ENCODE peak calls at places on chromosomes 3 and 15, in seven cellular contexts. One of them, this sample, is unnamed.
A peak's percentile ranks its signal among the peaks of the same experiment; 100 is the strongest.

GRCh38 chr15:78000089-78000926 is 77.2 kb downstream of the TBC1D2B start:
- DNase-seq in H4: peak; percentile 37
- DNase-seq in amniotic stem cell: no peak
- DNase-seq in progenitor cell of endocrine pancreas: peak; percentile 76
- DNase-seq in myocyte: peak; percentile 59
- DNase-seq in stimulated activated CD8-positive, alpha-beta memory T cell treated with anti-CD3 and anti-CD28 coated beads, Interleukin-4, amount 100 ng/mL, for 1 hour: peak; percentile 65
- DNase-seq in CD8-positive, alpha-beta memory T cell: peak; percentile 71
- DNase-seq in this sample: peak; percentile 38

GRCh38 chr3:8793242-8793641 is 23.8 kb upstream of the OXTR start:
- DNase-seq in H4: no peak
- DNase-seq in amniotic stem cell: no peak
- DNase-seq in progenitor cell of endocrine pancreas: no peak
- DNase-seq in myocyte: peak; percentile 56
- DNase-seq in stimulated activated CD8-positive, alpha-beta memory T cell treated with anti-CD3 and anti-CD28 coated beads, Interleukin-4, amount 100 ng/mL, for 1 hour: no peak
- DNase-seq in CD8-positive, alpha-beta memory T cell: no peak
- DNase-seq in this sample: no peak

GRCh38 chr3:179768080-179768479 is 115.2 kb downstream of the USP13 start:
- DNase-seq in H4: peak; percentile 34
- DNase-seq in amniotic stem cell: peak; percentile 33
- DNase-seq in progenitor cell of endocrine pancreas: peak; percentile 12
- DNase-seq in myocyte: peak; percentile 39
- DNase-seq in stimulated activated CD8-positive, alpha-beta memory T cell treated with anti-CD3 and anti-CD28 coated beads, Interleukin-4, amount 100 ng/mL, for 1 hour: no peak
- DNase-seq in CD8-positive, alpha-beta memory T cell: no peak
- DNase-seq in this sample: peak; percentile 76

GRCh38 chr3:10810376-10810775 is 5.7 kb upstream of the SLC6A11 start:
- DNase-seq in H4: no peak
- DNase-seq in amniotic stem cell: no peak
- DNase-seq in progenitor cell of endocrine pancreas: no peak
- DNase-seq in myocyte: no peak
- DNase-seq in stimulated activated CD8-positive, alpha-beta memory T cell treated with anti-CD3 and anti-CD28 coated beads, Interleukin-4, amount 100 ng/mL, for 1 hour: no peak
- DNase-seq in CD8-positive, alpha-beta memory T cell: no peak
- DNase-seq in this sample: no peak

GRCh38 chr3:144429719-144430121 is 458.1 kb downstream of the DIPK2A start:
- DNase-seq in H4: no peak
- DNase-seq in amniotic stem cell: no peak
- DNase-seq in progenitor cell of endocrine pancreas: no peak
- DNase-seq in myocyte: peak; percentile 15
- DNase-seq in stimulated activated CD8-positive, alpha-beta memory T cell treated with anti-CD3 and anti-CD28 coated beads, Interleukin-4, amount 100 ng/mL, for 1 hour: no peak
- DNase-seq in CD8-positive, alpha-beta memory T cell: no peak
- DNase-seq in this sample: no peak

GRCh38 chr3:109098245-109098644 is 19.7 kb downstream of the MORC1 start:
- DNase-seq in H4: peak; percentile 14
- DNase-seq in amniotic stem cell: no peak
- DNase-seq in progenitor cell of endocrine pancreas: no peak
- DNase-seq in myocyte: no peak
- DNase-seq in stimulated activated CD8-positive, alpha-beta memory T cell treated with anti-CD3 and anti-CD28 coated beads, Interleukin-4, amount 100 ng/mL, for 1 hour: no peak
- DNase-seq in CD8-positive, alpha-beta memory T cell: no peak
- DNase-seq in this sample: peak; percentile 11

GRCh38 chr15:65583701-65584100 is 27.2 kb downstream of the INTS14 start:
- DNase-seq in H4: peak; percentile 53
- DNase-seq in amniotic stem cell: no peak
- DNase-seq in progenitor cell of endocrine pancreas: no peak
- DNase-seq in myocyte: peak; percentile 53
- DNase-seq in stimulated activated CD8-positive, alpha-beta memory T cell treated with anti-CD3 and anti-CD28 coated beads, Interleukin-4, amount 100 ng/mL, for 1 hour: peak; percentile 38
- DNase-seq in CD8-positive, alpha-beta memory T cell: peak; percentile 12
- DNase-seq in this sample: no peak

GRCh38 chr15:45441686-45442085 is 63.3 kb upstream of the GATM start:
- DNase-seq in H4: no peak
- DNase-seq in amniotic stem cell: no peak
- DNase-seq in progenitor cell of endocrine pancreas: no peak
- DNase-seq in myocyte: no peak
- DNase-seq in stimulated activated CD8-positive, alpha-beta memory T cell treated with anti-CD3 and anti-CD28 coated beads, Interleukin-4, amount 100 ng/mL, for 1 hour: no peak
- DNase-seq in CD8-positive, alpha-beta memory T cell: no peak
- DNase-seq in this sample: no peak

GRCh38 chr3:77825045-77825827 is 785.3 kb downstream of the ROBO2 start:
- DNase-seq in H4: peak; percentile 87
- DNase-seq in amniotic stem cell: peak; percentile 83
- DNase-seq in progenitor cell of endocrine pancreas: no peak
- DNase-seq in myocyte: no peak
- DNase-seq in stimulated activated CD8-positive, alpha-beta memory T cell treated with anti-CD3 and anti-CD28 coated beads, Interleukin-4, amount 100 ng/mL, for 1 hour: no peak
- DNase-seq in CD8-positive, alpha-beta memory T cell: no peak
- DNase-seq in this sample: no peak

GRCh38 chr3:63067999-63068645 is 192.9 kb upstream of the CADPS start:
- DNase-seq in H4: peak; percentile 4
- DNase-seq in amniotic stem cell: no peak
- DNase-seq in progenitor cell of endocrine pancreas: peak; percentile 52
- DNase-seq in myocyte: peak; percentile 58
- DNase-seq in stimulated activated CD8-positive, alpha-beta memory T cell treated with anti-CD3 and anti-CD28 coated beads, Interleukin-4, amount 100 ng/mL, for 1 hour: no peak
- DNase-seq in CD8-positive, alpha-beta memory T cell: no peak
- DNase-seq in this sample: no peak

GRCh38 chr3:55198554-55198953 is 270.7 kb upstream of the LRTM1 start:
- DNase-seq in H4: peak; percentile 23
- DNase-seq in amniotic stem cell: peak; percentile 88
- DNase-seq in progenitor cell of endocrine pancreas: no peak
- DNase-seq in myocyte: peak; percentile 83
- DNase-seq in stimulated activated CD8-positive, alpha-beta memory T cell treated with anti-CD3 and anti-CD28 coated beads, Interleukin-4, amount 100 ng/mL, for 1 hour: no peak
- DNase-seq in CD8-positive, alpha-beta memory T cell: no peak
- DNase-seq in this sample: no peak

GRCh38 chr3:10116138-10116460 is 624 bp downstream of the BRK1 start:
- DNase-seq in H4: peak; percentile 22
- DNase-seq in amniotic stem cell: no peak
- DNase-seq in progenitor cell of endocrine pancreas: no peak
- DNase-seq in myocyte: peak; percentile 45
- DNase-seq in stimulated activated CD8-positive, alpha-beta memory T cell treated with anti-CD3 and anti-CD28 coated beads, Interleukin-4, amount 100 ng/mL, for 1 hour: no peak
- DNase-seq in CD8-positive, alpha-beta memory T cell: peak; percentile 3
- DNase-seq in this sample: no peak

GRCh38 chr3:127493924-127494646 is 96.4 kb downstream of the TPRA1 start:
- DNase-seq in H4: no peak
- DNase-seq in amniotic stem cell: no peak
- DNase-seq in progenitor cell of endocrine pancreas: no peak
- DNase-seq in myocyte: no peak
- DNase-seq in stimulated activated CD8-positive, alpha-beta memory T cell treated with anti-CD3 and anti-CD28 coated beads, Interleukin-4, amount 100 ng/mL, for 1 hour: no peak
- DNase-seq in CD8-positive, alpha-beta memory T cell: no peak
- DNase-seq in this sample: no peak

GRCh38 chr3:117523407-117523806 is 813.8 kb downstream of the TUSC7 start:
- DNase-seq in H4: no peak
- DNase-seq in amniotic stem cell: no peak
- DNase-seq in progenitor cell of endocrine pancreas: no peak
- DNase-seq in myocyte: no peak
- DNase-seq in stimulated activated CD8-positive, alpha-beta memory T cell treated with anti-CD3 and anti-CD28 coated beads, Interleukin-4, amount 100 ng/mL, for 1 hour: no peak
- DNase-seq in CD8-positive, alpha-beta memory T cell: no peak
- DNase-seq in this sample: no peak

GRCh38 chr15:58269455-58270414 is 131.6 kb downstream of the AQP9 start:
- DNase-seq in H4: peak; percentile 67
- DNase-seq in amniotic stem cell: peak; percentile 16
- DNase-seq in progenitor cell of endocrine pancreas: peak; percentile 34
- DNase-seq in myocyte: peak; percentile 83
- DNase-seq in stimulated activated CD8-positive, alpha-beta memory T cell treated with anti-CD3 and anti-CD28 coated beads, Interleukin-4, amount 100 ng/mL, for 1 hour: no peak
- DNase-seq in CD8-positive, alpha-beta memory T cell: no peak
- DNase-seq in this sample: peak; percentile 33

GRCh38 chr3:185402561-185402960 is 39.6 kb downstream of the MAP3K13 start:
- DNase-seq in H4: no peak
- DNase-seq in amniotic stem cell: no peak
- DNase-seq in progenitor cell of endocrine pancreas: no peak
- DNase-seq in myocyte: peak; percentile 20
- DNase-seq in stimulated activated CD8-positive, alpha-beta memory T cell treated with anti-CD3 and anti-CD28 coated beads, Interleukin-4, amount 100 ng/mL, for 1 hour: no peak
- DNase-seq in CD8-positive, alpha-beta memory T cell: no peak
- DNase-seq in this sample: peak; percentile 98

GRCh38 chr3:58433400-58434169 is at the start of gene PDHB:
- DNase-seq in H4: peak; percentile 68
- DNase-seq in amniotic stem cell: peak; percentile 71
- DNase-seq in progenitor cell of endocrine pancreas: peak; percentile 80
- DNase-seq in myocyte: peak; percentile 93
- DNase-seq in stimulated activated CD8-positive, alpha-beta memory T cell treated with anti-CD3 and anti-CD28 coated beads, Interleukin-4, amount 100 ng/mL, for 1 hour: peak; percentile 76
- DNase-seq in CD8-positive, alpha-beta memory T cell: peak; percentile 86
- DNase-seq in this sample: peak; percentile 88

GRCh38 chr15:83843511-83843910 is 189.6 kb downstream of the ADAMTSL3 start:
- DNase-seq in H4: no peak
- DNase-seq in amniotic stem cell: no peak
- DNase-seq in progenitor cell of endocrine pancreas: no peak
- DNase-seq in myocyte: no peak
- DNase-seq in stimulated activated CD8-positive, alpha-beta memory T cell treated with anti-CD3 and anti-CD28 coated beads, Interleukin-4, amount 100 ng/mL, for 1 hour: no peak
- DNase-seq in CD8-positive, alpha-beta memory T cell: no peak
- DNase-seq in this sample: no peak

GRCh38 chr15:59307164-59307535 is 65.5 kb downstream of the MYO1E start:
- DNase-seq in H4: no peak
- DNase-seq in amniotic stem cell: no peak
- DNase-seq in progenitor cell of endocrine pancreas: no peak
- DNase-seq in myocyte: peak; percentile 94
- DNase-seq in stimulated activated CD8-positive, alpha-beta memory T cell treated with anti-CD3 and anti-CD28 coated beads, Interleukin-4, amount 100 ng/mL, for 1 hour: no peak
- DNase-seq in CD8-positive, alpha-beta memory T cell: no peak
- DNase-seq in this sample: no peak

GRCh38 chr3:3288288-3288687 is 108.8 kb upstream of the CRBN start:
- DNase-seq in H4: no peak
- DNase-seq in amniotic stem cell: no peak
- DNase-seq in progenitor cell of endocrine pancreas: no peak
- DNase-seq in myocyte: no peak
- DNase-seq in stimulated activated CD8-positive, alpha-beta memory T cell treated with anti-CD3 and anti-CD28 coated beads, Interleukin-4, amount 100 ng/mL, for 1 hour: no peak
- DNase-seq in CD8-positive, alpha-beta memory T cell: no peak
- DNase-seq in this sample: no peak

GRCh38 chr15:67822537-67823370 is 2.6 kb upstream of the SKOR1 start:
- DNase-seq in H4: no peak
- DNase-seq in amniotic stem cell: no peak
- DNase-seq in progenitor cell of endocrine pancreas: no peak
- DNase-seq in myocyte: no peak
- DNase-seq in stimulated activated CD8-positive, alpha-beta memory T cell treated with anti-CD3 and anti-CD28 coated beads, Interleukin-4, amount 100 ng/mL, for 1 hour: no peak
- DNase-seq in CD8-positive, alpha-beta memory T cell: no peak
- DNase-seq in this sample: no peak

GRCh38 chr15:90794538-90794937 is 73.8 kb upstream of the FURIN start:
- DNase-seq in H4: no peak
- DNase-seq in amniotic stem cell: no peak
- DNase-seq in progenitor cell of endocrine pancreas: no peak
- DNase-seq in myocyte: no peak
- DNase-seq in stimulated activated CD8-positive, alpha-beta memory T cell treated with anti-CD3 and anti-CD28 coated beads, Interleukin-4, amount 100 ng/mL, for 1 hour: no peak
- DNase-seq in CD8-positive, alpha-beta memory T cell: no peak
- DNase-seq in this sample: no peak

This sample was measured in NCI-H2081.